ENCODE peak calls at places on chromosomes 6 and 20, in five cellular contexts. M, J, E, I and Q are unnamed samples.

GRCh38 chr6:111758608-111759293 is 114.5 kb downstream of the FYN start:
- DNase-seq in M (no peak), I (no peak), E (no peak), J (no peak), Q (no peak)

GRCh38 chr6:107668826-107669474 is 155.2 kb downstream of the SCML4 start:
- DNase-seq in J (no peak), I (no peak), M (no peak), E (no peak), Q (no peak)

GRCh38 chr20:63945031-63945658 is 11.1 kb downstream of the UCKL1 start:
- DNase-seq in E (peak; percentile 18), J (no peak), M (no peak), I (no peak), Q (no peak)

GRCh38 chr20:37279820-37280219 is 9.6 kb upstream of the MANBAL start:
- DNase-seq in M (no peak), I (no peak), E (no peak), J (no peak), Q (no peak)

GRCh38 chr6:6646859-6647258 is 58.3 kb downstream of the LY86 start:
- DNase-seq in E (no peak), J (no peak), M (no peak), I (no peak), Q (no peak)

GRCh38 chr6:138824482-138825134 is 28.7 kb downstream of the ECT2L start:
- DNase-seq in M (peak; percentile 18), E (no peak), I (no peak), J (no peak), Q (peak; percentile 59)

GRCh38 chr6:125811259-125811658 is 20.5 kb downstream of the NCOA7 start:
- DNase-seq in I (no peak), E (no peak), M (no peak), J (no peak), Q (no peak)

GRCh38 chr6:133183691-133184090 is 57.5 kb upstream of the EYA4 start:
- DNase-seq in J (no peak), E (no peak), I (no peak), M (no peak), Q (no peak)

GRCh38 chr6:87697581-87698552 is 4.2 kb downstream of the AKIRIN2 start:
- DNase-seq in I (no peak), M (peak; percentile 91), J (no peak), E (no peak), Q (no peak)

GRCh38 chr20:18276821-18277220 is 11.5 kb upstream of the ZNF133 start:
- DNase-seq in E (peak; percentile 73), I (peak; percentile 82), J (peak; percentile 44), M (peak; percentile 71), Q (peak; percentile 80)

GRCh38 chr6:52337633-52338290 is 24.2 kb upstream of the PAQR8 start:
- DNase-seq in E (no peak), J (no peak), M (no peak), I (no peak), Q (no peak)

GRCh38 chr6:118589186-118589585 is 41.1 kb downstream of the PLN start:
- DNase-seq in M (peak; percentile 29), J (no peak), I (no peak), E (no peak), Q (no peak)

GRCh38 chr6:52575490-52575868 is 1.4 kb downstream of the TRAM2 start:
- DNase-seq in I (no peak), J (no peak), M (no peak), E (no peak), Q (no peak)

GRCh38 chr6:137705166-137706064 is 161.6 kb upstream of the TNFAIP3 start:
- DNase-seq in M (peak; percentile 62), I (peak; percentile 58), E (peak; percentile 61), J (peak; percentile 52), Q (peak; percentile 66)

GRCh38 chr20:45523833-45524232 is 8.4 kb upstream of the SPINT3 start:
- DNase-seq in I (no peak), M (peak; percentile 28), J (no peak), E (no peak), Q (peak; percentile 29)

GRCh38 chr6:56771189-56771588 is 128.5 kb upstream of the DST start:
- DNase-seq in I (no peak), M (no peak), E (no peak), J (no peak), Q (no peak)

GRCh38 chr6:71745525-71745924 is 140.8 kb upstream of the RIMS1 start:
- DNase-seq in I (no peak), E (no peak), M (no peak), J (no peak), Q (no peak)

GRCh38 chr6:136284909-136285308 is 4.7 kb downstream of the BCLAF1 start:
- DNase-seq in M (peak; percentile 64), I (no peak), J (no peak), E (no peak), Q (peak; percentile 60)

GRCh38 chr6:9921366-9921765 is 493.5 kb downstream of the TFAP2A start:
- DNase-seq in E (no peak), J (no peak), M (no peak), I (no peak), Q (peak; percentile 27)

GRCh38 chr6:49964064-49964463 is at the start of gene DEFB114:
- DNase-seq in M (no peak), E (no peak), I (no peak), J (no peak), Q (no peak)

GRCh38 chr20:53322651-53323050 is 271.0 kb downstream of the ZNF217 start:
- DNase-seq in M (peak; percentile 16), E (no peak), J (no peak), I (no peak), Q (no peak)

DNA sequence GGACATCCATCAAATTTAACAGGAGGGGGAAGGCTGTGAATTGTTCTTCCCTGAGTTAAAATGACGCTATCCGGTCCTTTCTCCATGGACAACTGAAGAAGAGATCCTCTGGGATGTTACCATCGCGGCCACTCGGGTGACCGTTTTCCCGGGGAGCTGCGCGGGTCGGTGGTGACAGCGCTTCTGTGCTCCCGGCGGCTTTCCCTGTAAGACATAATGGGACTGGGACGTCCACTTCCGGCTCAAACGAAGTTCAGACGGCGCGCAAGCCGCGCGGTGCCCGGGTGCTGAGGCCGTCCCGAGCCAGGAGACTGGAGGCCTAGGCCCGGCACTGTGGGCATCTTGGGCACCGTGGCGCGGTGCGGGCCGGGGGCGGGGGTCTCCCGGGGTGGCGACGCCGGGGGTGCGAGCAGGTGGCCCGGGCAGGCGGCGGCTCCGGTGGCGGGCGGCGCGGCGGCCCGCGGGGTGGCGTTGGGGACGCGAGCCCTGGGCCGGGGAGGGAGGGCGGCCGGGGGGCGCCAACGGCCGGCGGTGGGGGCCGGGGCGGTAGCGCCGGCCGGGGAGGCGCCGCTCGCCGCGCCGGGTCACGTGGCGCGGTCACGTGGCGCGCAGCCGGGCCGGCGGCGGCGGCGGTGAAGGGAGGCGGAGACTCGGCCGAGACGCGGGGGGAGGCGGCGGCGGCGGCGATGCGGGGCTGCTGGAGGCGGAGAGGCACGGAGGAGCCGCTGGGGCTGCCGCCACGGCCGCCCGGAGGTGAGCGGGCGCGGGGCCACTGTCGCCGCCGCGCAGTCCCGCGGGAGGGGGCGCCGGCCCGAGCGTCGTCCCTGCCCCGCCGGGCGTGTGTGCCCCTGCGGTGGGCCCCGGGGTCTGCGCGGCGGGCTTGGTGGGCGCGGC is 63.6 kb downstream of the GTF2H5 start:
- DNase-seq in J (peak; percentile 81), M (no peak), E (peak; percentile 70), I (peak; percentile 67), Q (peak; percentile 74)
- H3K4me3 ChIP-seq in J (peak overlapping the region; percentile 84), M (peak overlapping the region; percentile 72), E (peak overlapping the region; percentile 95), I (peak overlapping the region; percentile 89), Q (peak overlapping the region; percentile 70)

DNA sequence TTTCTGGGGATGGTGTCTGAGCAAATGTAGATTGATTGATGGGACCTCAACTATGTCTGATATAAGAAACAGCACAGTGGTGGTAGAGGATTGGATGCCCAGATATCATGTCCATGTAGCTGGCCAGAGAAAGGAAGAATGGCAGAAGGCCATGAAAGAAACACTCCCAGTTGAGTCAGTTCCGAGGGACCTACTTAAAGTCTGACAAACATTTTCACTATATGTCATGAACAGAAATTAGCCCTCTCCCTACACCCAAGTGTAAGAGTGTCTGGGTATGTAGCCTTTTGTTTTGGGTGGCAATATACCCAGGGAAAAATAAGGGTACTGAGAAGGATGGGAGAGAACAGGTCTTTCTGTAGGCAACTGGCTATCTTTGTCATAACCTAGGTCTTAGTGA is 434.2 kb downstream of the BCKDHB start:
- DNase-seq in J (no peak), M (peak; percentile 50), E (no peak), I (no peak), Q (peak; percentile 23)
- TF ChIP-seq CTCF in J (no peak), M (no peak), E (no peak), I (no peak), Q (no peak)

GRCh38 chr6:41470341-41471063 is 75.7 kb upstream of the FOXP4 start:
- DNase-seq in E (peak; percentile 41), M (peak; percentile 67), J (peak; percentile 75), I (peak; percentile 51), Q (peak; percentile 31)

GRCh38 chr6:41469951-41470340 is 76.2 kb upstream of the FOXP4 start:
- DNase-seq in I (no peak), E (no peak), J (no peak), M (no peak), Q (peak; percentile 7)

GRCh38 chr6:41471064-41471895 is 74.9 kb upstream of the FOXP4 start:
- DNase-seq in M (no peak), J (no peak), E (no peak), I (no peak), Q (no peak)

GRCh38 chr6:41467627-41468404 is 78.4 kb upstream of the FOXP4 start:
- DNase-seq in E (no peak), M (no peak), I (no peak), J (no peak), Q (no peak)

GRCh38 chr6:41469156-41469950 is 76.8 kb upstream of the FOXP4 start:
- DNase-seq in I (no peak), M (no peak), E (no peak), J (no peak), Q (no peak)
- H3K4me3 ChIP-seq in I (no peak overlapping the region), M (no peak overlapping the region), E (no peak overlapping the region), J (no peak overlapping the region), Q (no peak overlapping the region)

GRCh38 chr6:90605749-90606344 is 19.0 kb upstream of the MAP3K7 start:
- DNase-seq in I (no peak), E (no peak), J (no peak), M (no peak), Q (no peak)

GRCh38 chr6:90611996-90612690 is 25.3 kb upstream of the MAP3K7 start:
- DNase-seq in M (no peak), J (no peak), E (no peak), I (no peak), Q (no peak)

GRCh38 chr6:90610291-90610670 is 23.4 kb upstream of the MAP3K7 start:
- DNase-seq in J (no peak), E (no peak), I (no peak), M (no peak), Q (no peak)

GRCh38 chr6:90610671-90611542 is 24.0 kb upstream of the MAP3K7 start:
- DNase-seq in J (peak; percentile 35), M (no peak), E (no peak), I (no peak), Q (peak; percentile 32)

GRCh38 chr6:90611543-90611864 is 24.6 kb upstream of the MAP3K7 start:
- DNase-seq in J (no peak), M (no peak), I (no peak), E (no peak), Q (no peak)
- TF ChIP-seq CTCF in J (no peak), M (no peak), I (no peak), E (no peak), Q (no peak)

GRCh38 chr6:36627801-36628246 is 33.7 kb downstream of the SRSF3 start:
- DNase-seq in E (peak; percentile 87), I (peak; percentile 54), M (peak; percentile 75), J (no peak), Q (peak; percentile 47)
- H3K4me3 ChIP-seq in E (no peak overlapping the region), I (no peak overlapping the region), M (no peak overlapping the region), J (no peak overlapping the region), Q (no peak overlapping the region)